ENCODE peak calls at places on chromosomes 16 and 17, in four cellular contexts. B is naive thymus-derived CD4-positive, alpha-beta T cell; O is lower lobe of right lung; N is stomach. Z is an unnamed sample.

GRCh38 chr16:25040543-25040942 is 25.4 kb upstream of the ARHGAP17 start:
- DNase-seq in O (no peak), B (no peak), N (no peak), Z (no peak)

GRCh38 chr16:71855937-71856662 is 10.3 kb downstream of the ATXN1L start:
- DNase-seq in O (no peak), N (no peak), B (no peak), Z (no peak)

GRCh38 chr16:56081371-56081770 is 109.9 kb upstream of the GNAO1 start:
- DNase-seq in B (no peak), O (no peak), N (no peak), Z (no peak)

GRCh38 chr17:42026821-42027539 is 7.1 kb downstream of the NKIRAS2 start:
- DNase-seq in N (no peak), O (no peak), B (no peak), Z (no peak)

GRCh38 chr16:50861451-50861850 is 119.6 kb downstream of the CYLD start:
- DNase-seq in O (no peak), N (no peak), B (no peak), Z (no peak)

GRCh38 chr16:12027091-12027490 is 50.6 kb downstream of the SNX29 start:
- DNase-seq in B (no peak), N (no peak), O (no peak), Z (no peak)

GRCh38 chr17:36888236-36888957 is 48.9 kb upstream of the LHX1 start:
- DNase-seq in O (no peak), B (no peak), N (no peak), Z (no peak)

GRCh38 chr17:63189082-63189481 is 223.0 kb downstream of the TANC2 start:
- DNase-seq in B (no peak), O (no peak), N (no peak), Z (no peak)

GRCh38 chr17:71632328-71632727 is 488.5 kb upstream of the SOX9 start:
- DNase-seq in B (no peak), N (no peak), O (no peak), Z (no peak)

GRCh38 chr17:74077231-74077630 is 126.2 kb upstream of the RPL38 start:
- DNase-seq in N (no peak), O (no peak), B (no peak), Z (no peak)

GRCh38 chr16:4298761-4299522 is 16.9 kb upstream of the GLIS2 start:
- DNase-seq in B (no peak), O (peak; percentile 88), N (peak; percentile 83), Z (peak; percentile 91)

GRCh38 chr17:65799454-65799853 is 238.0 kb upstream of the AXIN2 start:
- DNase-seq in B (no peak), O (no peak), N (no peak), Z (no peak)

GRCh38 chr16:7871979-7872378 is 539.3 kb downstream of the RBFOX1 start:
- DNase-seq in B (no peak), N (no peak), O (no peak), Z (no peak)

GRCh38 chr16:87201052-87201451 is 116.1 kb downstream of the C16orf95 start:
- DNase-seq in B (no peak), O (no peak), N (no peak), Z (peak; percentile 92)

GRCh38 chr17:37265446-37266173 is 110.2 kb upstream of the C17orf78 start:
- DNase-seq in N (no peak), O (no peak), B (no peak), Z (no peak)

GRCh38 chr17:17186051-17186450 is 20.1 kb downstream of the PLD6 start:
- DNase-seq in O (peak; percentile 67), B (no peak), N (peak; percentile 29), Z (no peak)

GRCh38 chr17:21294321-21295035 is 10.0 kb downstream of the MAP2K3 start:
- DNase-seq in O (no peak), N (no peak), B (no peak), Z (no peak)

GRCh38 chr16:50153648-50154368 is 702 bp downstream of the TENT4B start:
- DNase-seq in B (no peak), N (no peak), O (peak; percentile 71), Z (peak; percentile 67)

GRCh38 chr17:15122857-15123256 is 142.3 kb downstream of the PMP22 start:
- DNase-seq in N (no peak), O (no peak), B (no peak), Z (no peak)

GRCh38 chr17:73203788-73204479 is 11.1 kb downstream of the COG1 start:
- DNase-seq in N (no peak), O (no peak), B (no peak), Z (no peak)

GRCh38 chr17:63420868-63421680 is 25.0 kb downstream of the CYB561 start:
- DNase-seq in B (no peak), O (no peak), N (no peak), Z (no peak)

GRCh38 chr16:1879477-1879876 is 7.5 kb upstream of the MEIOB start:
- DNase-seq in B (no peak), O (no peak), N (no peak), Z (no peak)

GRCh38 chr16:84795338-84796053 is 24.3 kb upstream of the CRISPLD2 start:
- DNase-seq in B (no peak), N (peak; percentile 43), O (no peak), Z (peak; percentile 82)

GRCh38 chr16:66996324-66996982 is 8.1 kb downstream of the CES4A start:
- DNase-seq in B (no peak), N (peak; percentile 49), O (no peak), Z (peak; percentile 80)

GRCh38 chr16:84331998-84332780 is 36.1 kb upstream of the ATP2C2 start:
- DNase-seq in O (no peak), B (no peak), N (no peak), Z (no peak)

GRCh38 chr17:59634632-59635561 is 15.2 kb downstream of the CLTC start:
- DNase-seq in B (no peak), N (no peak), O (no peak), Z (no peak)

DNA sequence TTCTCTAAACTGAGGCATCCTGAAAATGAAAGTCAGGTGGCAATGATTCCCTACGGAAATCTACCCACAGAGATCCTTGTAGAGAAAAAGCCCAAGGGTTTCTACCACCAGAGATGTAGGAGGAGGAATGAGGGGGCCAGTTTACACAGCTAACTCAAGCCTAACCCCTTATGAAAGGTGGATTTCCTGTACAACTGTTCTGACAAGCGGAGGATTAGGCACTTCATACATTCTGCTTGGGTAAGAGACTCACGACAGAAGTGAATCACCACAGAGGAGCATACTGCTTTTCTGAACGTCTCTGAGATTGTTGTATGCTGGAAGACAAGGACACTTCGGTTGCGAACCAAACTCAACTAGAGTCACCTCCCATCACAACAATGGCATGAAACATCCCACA is 72.7 kb downstream of the SMG6 start:
- DNase-seq in O (no peak), B (no peak), N (no peak), Z (no peak)
- H3K4me1 ChIP-seq in O (peaks cover 38% of the 10 kb centered on the region), B (no peaks in the 10 kb centered on the region), N (peaks cover 13% of the 10 kb centered on the region), Z (no peaks in the 10 kb centered on the region)

GRCh38 chr17:57534863-57535651 is 210.0 kb downstream of the CCDC182 start:
- DNase-seq in B (no peak), O (no peak), N (no peak), Z (no peak)
- H3K27ac ChIP-seq in B (no peak overlapping the region), O (no peak overlapping the region), N (no peak overlapping the region), Z (no peak overlapping the region)

DNA sequence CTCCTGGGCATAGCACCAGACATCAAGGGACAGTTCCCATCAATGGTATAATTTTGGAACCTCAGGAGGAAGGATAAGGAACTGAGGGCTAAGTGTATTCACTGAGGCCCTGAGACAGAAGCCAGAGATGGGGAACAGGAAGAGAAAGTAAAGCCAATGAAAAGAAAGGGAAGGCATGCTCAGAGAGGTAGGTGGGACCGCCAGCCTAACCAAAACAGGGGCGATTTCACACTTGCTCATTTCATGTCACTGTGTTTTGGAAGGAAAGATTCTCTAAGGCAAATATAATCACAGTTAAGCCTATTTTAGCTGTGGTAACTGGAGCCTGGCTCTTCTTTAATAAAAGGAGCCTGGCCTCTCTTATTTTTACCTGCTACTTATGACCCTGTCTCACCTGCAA is 411.1 kb downstream of the CDH13 start:
- DNase-seq in B (no peak), O (no peak), N (no peak), Z (no peak)
- H3K9me3 ChIP-seq in B (no peaks in the 10 kb centered on the region), O (no peaks in the 10 kb centered on the region), N (no peaks in the 10 kb centered on the region), Z (no peaks in the 10 kb centered on the region)

DNA sequence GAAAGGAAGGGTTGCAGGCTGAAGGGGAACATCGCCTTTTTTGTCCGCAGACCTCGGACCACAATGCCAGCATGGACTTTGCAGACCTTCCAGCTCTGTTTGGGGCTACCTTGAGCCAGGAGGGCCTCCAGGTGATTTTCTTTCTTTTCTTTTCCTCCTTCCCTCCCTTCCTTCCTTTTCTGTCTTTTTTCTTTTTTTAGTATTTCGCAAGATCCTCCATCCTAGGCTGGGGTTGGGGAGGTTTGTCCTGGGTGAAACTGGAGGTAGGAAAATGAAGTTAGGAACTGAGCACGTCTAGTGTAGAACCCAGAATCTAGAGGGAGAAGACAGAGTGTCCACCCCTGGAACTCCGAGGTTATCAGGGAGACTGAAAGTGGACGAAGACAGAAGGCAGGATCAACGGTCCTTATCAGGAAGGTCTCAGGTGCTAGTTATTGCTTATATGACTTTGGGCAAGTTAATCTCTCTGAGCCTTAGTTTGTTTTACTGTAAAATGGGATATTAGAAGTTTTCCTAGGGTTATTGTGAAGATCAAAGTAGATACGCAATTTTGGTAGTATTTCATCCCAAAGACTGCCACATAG is 1.1 kb downstream of the RNF167 start:
- DNase-seq in B (no peak), N (no peak), O (no peak), Z (no peak)
- H3K4me1 ChIP-seq in B (peaks cover 58% of the 10 kb centered on the region), N (peaks cover 75% of the 10 kb centered on the region), O (peaks cover 63% of the 10 kb centered on the region), Z (no peaks in the 10 kb centered on the region)

GRCh38 chr17:79956853-79957252 is 78.8 kb downstream of the TBC1D16 start:
- DNase-seq in B (no peak), N (no peak), O (peak; percentile 32), Z (no peak)
- H3K27ac ChIP-seq in B (no peak overlapping the region), N (no peak overlapping the region), O (no peak overlapping the region), Z (no peak overlapping the region)

GRCh38 chr17:53006006-53006405 is 816.7 kb upstream of the KIF2B start:
- DNase-seq in N (no peak), B (no peak), O (no peak), Z (no peak)

GRCh38 chr17:53004902-53005301 is 817.8 kb upstream of the KIF2B start:
- DNase-seq in B (no peak), N (no peak), O (no peak), Z (no peak)
- H3K9me3 ChIP-seq in B (no peaks in the 10 kb centered on the region), N (no peaks in the 10 kb centered on the region), O (no peaks in the 10 kb centered on the region), Z (peaks cover 1% of the 10 kb centered on the region)

GRCh38 chr17:48834973-48835372 is 4.1 kb downstream of the CALCOCO2 start:
- DNase-seq in B (no peak), N (no peak), O (no peak), Z (no peak)
- H3K4me1 ChIP-seq in B (peaks cover 56% of the 10 kb centered on the region), N (peaks cover 78% of the 10 kb centered on the region), O (peaks cover 84% of the 10 kb centered on the region), Z (peaks cover 12% of the 10 kb centered on the region)

GRCh38 chr17:46025060-46025459 is 26.0 kb downstream of the STH start:
- DNase-seq in O (no peak), B (no peak), N (no peak), Z (no peak)
- H3K27ac ChIP-seq in O (peak overlapping the region; percentile 46), B (no peak overlapping the region), N (no peak overlapping the region), Z (no peak overlapping the region)

GRCh38 chr16:35931722-35932121 is 2472.3 kb downstream of the TP53TG3F start:
- DNase-seq in O (no peak), B (no peak), N (no peak), Z (no peak)
- H3K9me3 ChIP-seq in O (peaks cover 29% of the 10 kb centered on the region), B (no peaks in the 10 kb centered on the region), N (peaks cover 91% of the 10 kb centered on the region), Z (no peaks in the 10 kb centered on the region)